ENCODE peak calls at places on chromosome 11, in seven cellular contexts. U, C, R, F, X, A and H are unnamed samples.

GRCh38 chr11:119363874-119364590 is 17.5 kb downstream of the USP2 start:
- DNase-seq in R (peak), X (no peak), A (peak), C (peak), F (no peak), U (peak), H (peak)

GRCh38 chr11:83191986-83192385 is 1.5 kb upstream of the ANKRD42 start:
- DNase-seq in X (no peak), F (no peak), U (no peak), C (no peak), R (no peak), A (no peak), H (peak)

GRCh38 chr11:66112640-66113098 is 42.6 kb downstream of the PACS1 start:
- DNase-seq in X (no peak), C (no peak), A (no peak), R (peak), F (no peak), U (peak), H (no peak)

GRCh38 chr11:123111465-123111864 is 49.5 kb upstream of the HSPA8 start:
- DNase-seq in U (peak), X (peak), C (peak), A (no peak), F (no peak), R (peak), H (no peak)

GRCh38 chr11:21421930-21422329 is 752.5 kb downstream of the NELL1 start:
- DNase-seq in U (no peak), R (no peak), C (no peak), A (no peak), X (no peak), F (no peak), H (no peak)

GRCh38 chr11:78472905-78473304 is 55.3 kb upstream of the GAB2 start:
- DNase-seq in C (no peak), F (no peak), A (no peak), X (no peak), R (no peak), U (no peak), H (no peak)

GRCh38 chr11:3132271-3132781 is 32.8 kb downstream of the OSBPL5 start:
- DNase-seq in A (no peak), C (no peak), F (no peak), U (no peak), R (no peak), X (no peak), H (no peak)

GRCh38 chr11:567629-568258 is 7.0 kb downstream of the RASSF7 start:
- DNase-seq in C (no peak), X (no peak), U (no peak), F (no peak), R (no peak), A (no peak), H (no peak)

GRCh38 chr11:68447015-68447801 is 13.3 kb upstream of the PPP6R3 start:
- DNase-seq in F (no peak), U (peak), C (peak), R (peak), X (no peak), A (peak), H (peak)

GRCh38 chr11:115459563-115459962 is 44.7 kb downstream of the CADM1 start:
- DNase-seq in F (no peak), C (no peak), X (no peak), A (no peak), U (peak), R (peak), H (no peak)

GRCh38 chr11:90219438-90219837 is 3.4 kb downstream of the CHORDC1 start:
- DNase-seq in A (no peak), U (no peak), C (no peak), X (no peak), F (no peak), R (no peak), H (no peak)

GRCh38 chr11:2929880-2930704 is 872 bp upstream of the PHLDA2 start:
- DNase-seq in U (peak), A (no peak), R (peak), F (no peak), C (no peak), X (no peak), H (no peak)

GRCh38 chr11:27830206-27830605 is 130.0 kb upstream of the BDNF start:
- DNase-seq in R (peak), U (no peak), X (no peak), F (no peak), A (no peak), C (no peak), H (no peak)

GRCh38 chr11:31974737-31975136 is 116.1 kb upstream of the RCN1 start:
- DNase-seq in X (peak), R (peak), C (no peak), U (peak), F (no peak), A (no peak), H (no peak)